ENCODE peak calls at places on chromosome 12, in four cellular contexts. N is cardiac muscle cell, D is HS-27A, Y is hippocampal formation. R is an unnamed sample.

GRCh38 chr12:53324113-53324778 is 2.8 kb upstream of the AAAS start:
- DNase-seq in D (no peak), Y (peak), N (peak), R (no peak)

GRCh38 chr12:8687846-8688601 is 9.8 kb upstream of the RIMKLB start:
- DNase-seq in Y (peak), N (peak), D (no peak), R (peak)

GRCh38 chr12:48285751-48286650 is 64.7 kb downstream of the ZNF641 start:
- DNase-seq in D (no peak), N (no peak), Y (no peak), R (no peak)

GRCh38 chr12:116674643-116675183 is 63.2 kb downstream of the SPRING1 start:
- DNase-seq in N (no peak), Y (no peak), D (no peak), R (no peak)

GRCh38 chr12:109592905-109593272 is 19.3 kb downstream of the MVK start:
- DNase-seq in Y (no peak), N (peak), D (no peak), R (no peak)

GRCh38 chr12:47652491-47653234 is 53.2 kb downstream of the RPAP3 start:
- DNase-seq in N (no peak), Y (peak), D (no peak), R (no peak)

GRCh38 chr12:74917743-74918142 is 291.9 kb downstream of the KCNC2 start:
- DNase-seq in Y (no peak), D (no peak), N (no peak), R (no peak)

GRCh38 chr12:124514996-124515932 is 52.1 kb downstream of the NCOR2 start:
- DNase-seq in D (no peak), Y (no peak), N (no peak), R (no peak)

GRCh38 chr12:121562484-121562883 is 18.3 kb downstream of the KDM2B start:
- DNase-seq in N (no peak), Y (no peak), D (no peak), R (no peak)

R was measured in DMS153.